ENCODE peak calls at places on chromosomes 12 and 14, in six cellular contexts. One of them, this sample, is unnamed.

GRCh38 chr14:74548881-74549280 is 55.3 kb downstream of the ISCA2 start:
- DNase-seq in lower leg skin: peak
- DNase-seq in OCI-LY7: no peak
- DNase-seq in SK-N-SH: no peak
- DNase-seq in CD4-positive, alpha-beta T cell: no peak
- DNase-seq in GM10248: no peak
- DNase-seq in this sample: no peak

GRCh38 chr14:93231129-93231979 is 24.3 kb downstream of the UBR7 start:
- DNase-seq in OCI-LY7: no peak
- DNase-seq in lower leg skin: no peak
- DNase-seq in GM10248: peak
- DNase-seq in CD4-positive, alpha-beta T cell: no peak
- DNase-seq in SK-N-SH: peak
- DNase-seq in this sample: no peak

GRCh38 chr12:12870454-12870853 is 20.9 kb upstream of the GPRC5A start:
- DNase-seq in GM10248: no peak
- DNase-seq in CD4-positive, alpha-beta T cell: no peak
- DNase-seq in OCI-LY7: no peak
- DNase-seq in SK-N-SH: no peak
- DNase-seq in lower leg skin: no peak
- DNase-seq in this sample: no peak

GRCh38 chr12:13959131-13959734 is 22.2 kb downstream of the GRIN2B start:
- DNase-seq in OCI-LY7: no peak
- DNase-seq in lower leg skin: no peak
- DNase-seq in SK-N-SH: no peak
- DNase-seq in GM10248: no peak
- DNase-seq in CD4-positive, alpha-beta T cell: no peak
- DNase-seq in this sample: no peak

GRCh38 chr12:93550748-93551611 is 21.5 kb upstream of the SOCS2 start:
- DNase-seq in SK-N-SH: no peak
- DNase-seq in OCI-LY7: no peak
- DNase-seq in lower leg skin: no peak
- DNase-seq in GM10248: no peak
- DNase-seq in CD4-positive, alpha-beta T cell: no peak
- DNase-seq in this sample: no peak

GRCh38 chr12:122200541-122201175 is 2.9 kb upstream of the B3GNT4 start:
- DNase-seq in CD4-positive, alpha-beta T cell: no peak
- DNase-seq in SK-N-SH: peak
- DNase-seq in OCI-LY7: no peak
- DNase-seq in lower leg skin: no peak
- DNase-seq in GM10248: no peak
- DNase-seq in this sample: no peak

GRCh38 chr12:106113446-106114083 is 25.2 kb downstream of the NUAK1 start:
- DNase-seq in SK-N-SH: no peak
- DNase-seq in lower leg skin: peak
- DNase-seq in OCI-LY7: no peak
- DNase-seq in GM10248: no peak
- DNase-seq in CD4-positive, alpha-beta T cell: no peak
- DNase-seq in this sample: no peak

GRCh38 chr14:50363734-50364113 is 33.0 kb downstream of the CDKL1 start:
- DNase-seq in OCI-LY7: peak
- DNase-seq in lower leg skin: peak
- DNase-seq in CD4-positive, alpha-beta T cell: peak
- DNase-seq in SK-N-SH: no peak
- DNase-seq in GM10248: peak
- DNase-seq in this sample: peak

GRCh38 chr14:29649170-29649569 is 278.5 kb downstream of the PRKD1 start:
- DNase-seq in OCI-LY7: no peak
- DNase-seq in lower leg skin: no peak
- DNase-seq in SK-N-SH: no peak
- DNase-seq in CD4-positive, alpha-beta T cell: no peak
- DNase-seq in GM10248: no peak
- DNase-seq in this sample: no peak

GRCh38 chr12:95922231-95922630 is 20.2 kb downstream of the CCDC38 start:
- DNase-seq in CD4-positive, alpha-beta T cell: no peak
- DNase-seq in OCI-LY7: peak
- DNase-seq in SK-N-SH: no peak
- DNase-seq in GM10248: no peak
- DNase-seq in lower leg skin: no peak
- DNase-seq in this sample: no peak

GRCh38 chr12:28771961-28772360 is 377.1 kb upstream of the FAR2 start:
- DNase-seq in lower leg skin: no peak
- DNase-seq in OCI-LY7: no peak
- DNase-seq in GM10248: no peak
- DNase-seq in SK-N-SH: no peak
- DNase-seq in CD4-positive, alpha-beta T cell: no peak
- DNase-seq in this sample: no peak

GRCh38 chr12:133221241-133221640 is 14.4 kb downstream of the ANHX start:
- DNase-seq in OCI-LY7: no peak
- DNase-seq in GM10248: peak
- DNase-seq in lower leg skin: no peak
- DNase-seq in SK-N-SH: no peak
- DNase-seq in CD4-positive, alpha-beta T cell: no peak
- DNase-seq in this sample: no peak

GRCh38 chr12:112146123-112146522 is 20.8 kb downstream of the TRAFD1 start:
- DNase-seq in lower leg skin: no peak
- DNase-seq in GM10248: no peak
- DNase-seq in SK-N-SH: no peak
- DNase-seq in OCI-LY7: no peak
- DNase-seq in CD4-positive, alpha-beta T cell: no peak
- DNase-seq in this sample: no peak

GRCh38 chr14:50340045-50340444 is 27.9 kb downstream of the DMAC2L start:
- DNase-seq in CD4-positive, alpha-beta T cell: no peak
- DNase-seq in SK-N-SH: no peak
- DNase-seq in OCI-LY7: no peak
- DNase-seq in lower leg skin: no peak
- DNase-seq in GM10248: no peak
- DNase-seq in this sample: no peak

GRCh38 chr12:13178568-13179158 is 17.9 kb upstream of the EMP1 start:
- DNase-seq in OCI-LY7: no peak
- DNase-seq in SK-N-SH: no peak
- DNase-seq in lower leg skin: no peak
- DNase-seq in GM10248: no peak
- DNase-seq in CD4-positive, alpha-beta T cell: no peak
- DNase-seq in this sample: no peak

GRCh38 chr12:15728118-15728598 is 61.0 kb downstream of the EPS8 start:
- DNase-seq in CD4-positive, alpha-beta T cell: no peak
- DNase-seq in SK-N-SH: peak
- DNase-seq in OCI-LY7: no peak
- DNase-seq in GM10248: no peak
- DNase-seq in lower leg skin: no peak
- DNase-seq in this sample: no peak

GRCh38 chr14:104979758-104980591 is 1.8 kb upstream of the AHNAK2 start:
- DNase-seq in CD4-positive, alpha-beta T cell: no peak
- DNase-seq in OCI-LY7: no peak
- DNase-seq in GM10248: no peak
- DNase-seq in lower leg skin: no peak
- DNase-seq in SK-N-SH: peak
- DNase-seq in this sample: no peak

GRCh38 chr14:52025952-52026510 is 36.7 kb downstream of the RTRAF start:
- DNase-seq in SK-N-SH: no peak
- DNase-seq in OCI-LY7: no peak
- DNase-seq in CD4-positive, alpha-beta T cell: no peak
- DNase-seq in GM10248: no peak
- DNase-seq in lower leg skin: no peak
- DNase-seq in this sample: no peak

GRCh38 chr12:117836476-117836875 is 132.3 kb downstream of the KSR2 start:
- DNase-seq in CD4-positive, alpha-beta T cell: no peak
- DNase-seq in SK-N-SH: no peak
- DNase-seq in OCI-LY7: no peak
- DNase-seq in lower leg skin: no peak
- DNase-seq in GM10248: no peak
- DNase-seq in this sample: no peak

GRCh38 chr12:9731797-9732196 is 1.1 kb downstream of the CLECL1 start:
- DNase-seq in OCI-LY7: peak
- DNase-seq in SK-N-SH: no peak
- DNase-seq in lower leg skin: no peak
- DNase-seq in CD4-positive, alpha-beta T cell: no peak
- DNase-seq in GM10248: no peak
- DNase-seq in this sample: no peak

GRCh38 chr14:65864993-65865392 is 452.5 kb downstream of the FUT8 start:
- DNase-seq in CD4-positive, alpha-beta T cell: no peak
- DNase-seq in lower leg skin: no peak
- DNase-seq in OCI-LY7: no peak
- DNase-seq in SK-N-SH: no peak
- DNase-seq in GM10248: no peak
- DNase-seq in this sample: no peak

GRCh38 chr12:96434107-96434506 is 33.9 kb upstream of the CDK17 start:
- DNase-seq in lower leg skin: no peak
- DNase-seq in SK-N-SH: no peak
- DNase-seq in OCI-LY7: peak
- DNase-seq in GM10248: peak
- DNase-seq in CD4-positive, alpha-beta T cell: peak
- DNase-seq in this sample: peak

GRCh38 chr12:21940972-21941521 is at the start of gene ABCC9:
- DNase-seq in lower leg skin: peak
- DNase-seq in SK-N-SH: peak
- DNase-seq in GM10248: peak
- DNase-seq in OCI-LY7: no peak
- DNase-seq in CD4-positive, alpha-beta T cell: no peak
- DNase-seq in this sample: no peak

GRCh38 chr14:94654071-94654974 is 42.1 kb downstream of the SERPINA3 start:
- DNase-seq in OCI-LY7: no peak
- DNase-seq in GM10248: no peak
- DNase-seq in CD4-positive, alpha-beta T cell: no peak
- DNase-seq in SK-N-SH: no peak
- DNase-seq in lower leg skin: no peak
- DNase-seq in this sample: no peak

GRCh38 chr12:120366884-120367251 is 2.1 kb downstream of the MSI1 start:
- DNase-seq in OCI-LY7: no peak
- DNase-seq in CD4-positive, alpha-beta T cell: no peak
- DNase-seq in SK-N-SH: no peak
- DNase-seq in lower leg skin: no peak
- DNase-seq in GM10248: no peak
- DNase-seq in this sample: no peak

GRCh38 chr12:120366341-120366705 is 2.6 kb downstream of the MSI1 start:
- DNase-seq in SK-N-SH: no peak
- DNase-seq in OCI-LY7: no peak
- DNase-seq in GM10248: no peak
- DNase-seq in CD4-positive, alpha-beta T cell: no peak
- DNase-seq in lower leg skin: no peak
- DNase-seq in this sample: no peak

GRCh38 chr12:120367924-120368788 is 808 bp downstream of the MSI1 start:
- DNase-seq in lower leg skin: no peak
- DNase-seq in GM10248: no peak
- DNase-seq in SK-N-SH: peak
- DNase-seq in CD4-positive, alpha-beta T cell: no peak
- DNase-seq in OCI-LY7: no peak
- DNase-seq in this sample: no peak

GRCh38 chr12:120368789-120369475 is at the start of gene MSI1:
- DNase-seq in SK-N-SH: peak
- DNase-seq in OCI-LY7: no peak
- DNase-seq in GM10248: no peak
- DNase-seq in lower leg skin: no peak
- DNase-seq in CD4-positive, alpha-beta T cell: no peak
- DNase-seq in this sample: no peak

DNA sequence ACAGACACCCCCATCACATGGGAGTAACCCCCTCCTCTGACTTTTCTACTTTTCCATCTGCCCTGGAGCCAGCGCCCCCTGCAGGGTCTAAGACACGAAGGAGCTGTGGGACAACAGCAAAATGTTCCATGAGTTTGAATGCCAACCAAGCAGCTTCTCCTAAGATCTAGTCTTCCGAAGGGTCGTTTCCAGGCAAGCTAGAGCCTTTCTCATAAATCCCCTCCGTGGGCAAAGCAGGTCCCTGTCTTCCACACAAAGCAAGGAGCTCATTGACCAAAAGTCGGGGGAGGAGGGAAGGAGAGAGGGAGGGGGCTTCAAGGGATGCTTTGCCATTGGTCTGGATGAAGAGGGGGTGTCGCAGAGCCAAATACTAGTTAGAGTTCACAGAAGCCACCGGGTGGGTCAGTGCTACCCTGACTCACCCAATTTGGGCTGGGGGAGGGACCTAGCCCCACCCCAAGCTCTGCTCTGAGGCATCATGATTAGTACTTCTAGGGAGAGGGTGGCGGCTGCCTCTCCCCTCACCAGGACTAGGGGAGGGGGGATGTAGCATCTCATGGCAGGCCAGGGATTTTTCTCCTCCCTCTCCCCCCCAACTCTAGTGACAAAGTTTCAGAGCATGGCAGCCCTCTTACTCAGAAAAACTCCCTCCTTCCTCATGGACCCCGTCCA is 1.6 kb downstream of the MSI1 start:
- DNase-seq in SK-N-SH: peak
- DNase-seq in GM10248: no peak
- DNase-seq in CD4-positive, alpha-beta T cell: no peak
- DNase-seq in lower leg skin: no peak
- DNase-seq in OCI-LY7: no peak
- DNase-seq in this sample: no peak
- TF ChIP-seq CTCF in SK-N-SH: peak
- TF ChIP-seq CTCF in GM10248: peak
- TF ChIP-seq CTCF in CD4-positive, alpha-beta T cell: no peak
- TF ChIP-seq CTCF in lower leg skin: no peak
- TF ChIP-seq CTCF in OCI-LY7: peak
- TF ChIP-seq CTCF in this sample: peak

GRCh38 chr14:23008836-23009235 is 1.1 kb downstream of the C14orf93 start:
- DNase-seq in OCI-LY7: peak
- DNase-seq in GM10248: no peak
- DNase-seq in SK-N-SH: no peak
- DNase-seq in CD4-positive, alpha-beta T cell: no peak
- DNase-seq in lower leg skin: no peak
- DNase-seq in this sample: no peak

GRCh38 chr14:23005861-23006534 is 3.9 kb downstream of the C14orf93 start:
- DNase-seq in CD4-positive, alpha-beta T cell: no peak
- DNase-seq in GM10248: no peak
- DNase-seq in lower leg skin: no peak
- DNase-seq in OCI-LY7: no peak
- DNase-seq in SK-N-SH: no peak
- DNase-seq in this sample: no peak

GRCh38 chr14:23009483-23009938 is 432 bp downstream of the C14orf93 start:
- DNase-seq in SK-N-SH: no peak
- DNase-seq in OCI-LY7: no peak
- DNase-seq in GM10248: no peak
- DNase-seq in lower leg skin: no peak
- DNase-seq in CD4-positive, alpha-beta T cell: no peak
- DNase-seq in this sample: no peak

GRCh38 chr14:23005451-23005850 is 4.5 kb downstream of the C14orf93 start:
- DNase-seq in SK-N-SH: no peak
- DNase-seq in OCI-LY7: no peak
- DNase-seq in GM10248: no peak
- DNase-seq in lower leg skin: no peak
- DNase-seq in CD4-positive, alpha-beta T cell: no peak
- DNase-seq in this sample: no peak

GRCh38 chr14:23006544-23007419 is 3.2 kb downstream of the C14orf93 start:
- DNase-seq in CD4-positive, alpha-beta T cell: peak
- DNase-seq in OCI-LY7: peak
- DNase-seq in lower leg skin: peak
- DNase-seq in GM10248: peak
- DNase-seq in SK-N-SH: peak
- DNase-seq in this sample: peak
- TF ChIP-seq CTCF in CD4-positive, alpha-beta T cell: peak
- TF ChIP-seq CTCF in OCI-LY7: peak
- TF ChIP-seq CTCF in lower leg skin: no peak
- TF ChIP-seq CTCF in GM10248: no peak
- TF ChIP-seq CTCF in SK-N-SH: peak
- TF ChIP-seq CTCF in this sample: no peak

GRCh38 chr12:452667-453210 is 7.0 kb upstream of the B4GALNT3 start:
- DNase-seq in lower leg skin: no peak
- DNase-seq in GM10248: peak
- DNase-seq in OCI-LY7: peak
- DNase-seq in SK-N-SH: no peak
- DNase-seq in CD4-positive, alpha-beta T cell: peak
- DNase-seq in this sample: peak
- TF ChIP-seq CTCF in lower leg skin: no peak
- TF ChIP-seq CTCF in GM10248: peak
- TF ChIP-seq CTCF in OCI-LY7: no peak
- TF ChIP-seq CTCF in SK-N-SH: peak
- TF ChIP-seq CTCF in CD4-positive, alpha-beta T cell: no peak
- TF ChIP-seq CTCF in this sample: peak

GRCh38 chr12:130838951-130839769 is at the start of gene STX2:
- DNase-seq in OCI-LY7: peak
- DNase-seq in SK-N-SH: peak
- DNase-seq in lower leg skin: peak
- DNase-seq in CD4-positive, alpha-beta T cell: peak
- DNase-seq in GM10248: peak
- DNase-seq in this sample: peak
- TF ChIP-seq CTCF in OCI-LY7: peak
- TF ChIP-seq CTCF in SK-N-SH: peak
- TF ChIP-seq CTCF in lower leg skin: no peak
- TF ChIP-seq CTCF in CD4-positive, alpha-beta T cell: peak
- TF ChIP-seq CTCF in GM10248: peak
- TF ChIP-seq CTCF in this sample: no peak

This sample was measured in GM20000.